ENCODE peak calls at places on chromosomes 16 and 17, in seven cellular contexts. Y, H, A, B, C, W and M are unnamed samples.
A peak's percentile ranks its signal among the peaks of the same experiment; 100 is the strongest.

GRCh38 chr17:7404737-7405412 is 978 bp upstream of the TMEM256 start:
- DNase-seq in Y (no peak), H (peak; percentile 42), A (peak; percentile 33), B (no peak), C (no peak), W (no peak), M (peak; percentile 94)

GRCh38 chr17:65018612-65019290 is 37.8 kb downstream of the GNA13 start:
- DNase-seq in Y (no peak), H (no peak), A (no peak), B (no peak), C (no peak), W (no peak), M (no peak)

GRCh38 chr17:78351449-78352006 is 8.3 kb downstream of the SOCS3 start:
- DNase-seq in Y (no peak), H (peak; percentile 77), A (peak; percentile 100), B (no peak), C (no peak), W (peak; percentile 57), M (peak; percentile 89)

GRCh38 chr17:75288784-75289121 is 480 bp downstream of the SLC25A19 start:
- DNase-seq in Y (no peak), H (no peak), A (no peak), B (peak; percentile 25), C (no peak), W (no peak), M (no peak)

GRCh38 chr17:45338996-45339535 is 22.2 kb upstream of the MAP3K14 start:
- DNase-seq in Y (no peak), H (no peak), A (no peak), B (no peak), C (no peak), W (no peak), M (no peak)

GRCh38 chr17:82108999-82109480 is 11.0 kb upstream of the FASN start:
- DNase-seq in Y (no peak), H (no peak), A (no peak), B (no peak), C (no peak), W (no peak), M (peak; percentile 75)

GRCh38 chr17:7095642-7096041 is 15.6 kb upstream of the CLEC10A start:
- DNase-seq in Y (peak; percentile 34), H (no peak), A (no peak), B (no peak), C (no peak), W (no peak), M (no peak)

GRCh38 chr16:85856585-85856984 is 42.4 kb upstream of the IRF8 start:
- DNase-seq in Y (no peak), H (no peak), A (no peak), B (no peak), C (no peak), W (peak; percentile 13), M (no peak)

GRCh38 chr17:62971853-62972252 is 5.8 kb downstream of the TANC2 start:
- DNase-seq in Y (no peak), H (no peak), A (no peak), B (no peak), C (no peak), W (no peak), M (no peak)

GRCh38 chr17:7589204-7589868 is 558 bp downstream of the SOX15 start:
- DNase-seq in Y (peak; percentile 66), H (peak; percentile 85), A (peak; percentile 88), B (peak; percentile 58), C (no peak), W (peak; percentile 69), M (peak; percentile 84)

GRCh38 chr17:76726231-76726765 is at the start of gene JMJD6:
- DNase-seq in Y (peak; percentile 96), H (peak; percentile 97), A (peak; percentile 98), B (peak; percentile 83), C (peak; percentile 75), W (peak; percentile 94), M (peak; percentile 97)

GRCh38 chr17:8740486-8740885 is 4.2 kb downstream of the CCDC42 start:
- DNase-seq in Y (peak; percentile 32), H (no peak), A (no peak), B (no peak), C (no peak), W (peak; percentile 52), M (no peak)

GRCh38 chr16:67811899-67812298 is 5.2 kb downstream of the TSNAXIP1 start:
- DNase-seq in Y (no peak), H (no peak), A (no peak), B (no peak), C (no peak), W (no peak), M (no peak)

GRCh38 chr17:18331879-18332278 is 16.8 kb downstream of the SMCR8 start:
- DNase-seq in Y (no peak), H (no peak), A (no peak), B (no peak), C (no peak), W (peak; percentile 31), M (no peak)

GRCh38 chr17:52938623-52939230 is 780.2 kb upstream of the CA10 start:
- DNase-seq in Y (no peak), H (no peak), A (no peak), B (no peak), C (no peak), W (no peak), M (no peak)

GRCh38 chr16:72126429-72126765 is 32.8 kb downstream of the DHX38 start:
- DNase-seq in Y (no peak), H (no peak), A (peak; percentile 6), B (no peak), C (no peak), W (no peak), M (no peak)

GRCh38 chr17:82920715-82921114 is 80.9 kb upstream of the ZNF750 start:
- DNase-seq in Y (no peak), H (no peak), A (no peak), B (no peak), C (no peak), W (no peak), M (no peak)

GRCh38 chr16:78405833-78406232 is 306.4 kb downstream of the WWOX start:
- DNase-seq in Y (no peak), H (no peak), A (no peak), B (no peak), C (no peak), W (no peak), M (no peak)

GRCh38 chr17:14471052-14471451 is 170.2 kb downstream of the HS3ST3B1 start:
- DNase-seq in Y (no peak), H (no peak), A (peak; percentile 0), B (no peak), C (no peak), W (no peak), M (no peak)

GRCh38 chr17:65593092-65593869 is 31.8 kb upstream of the AXIN2 start:
- DNase-seq in Y (no peak), H (no peak), A (no peak), B (no peak), C (no peak), W (no peak), M (no peak)

GRCh38 chr16:30063278-30063892 is 2.2 kb upstream of the ALDOA start:
- DNase-seq in Y (no peak), H (no peak), A (no peak), B (no peak), C (no peak), W (no peak), M (no peak)

GRCh38 chr17:15444805-15445204 is 22.6 kb downstream of the CDRT4 start:
- DNase-seq in Y (no peak), H (no peak), A (no peak), B (no peak), C (no peak), W (no peak), M (no peak)

GRCh38 chr17:1256699-1257098 is 13.5 kb upstream of the BHLHA9 start:
- DNase-seq in Y (no peak), H (no peak), A (no peak), B (no peak), C (no peak), W (no peak), M (no peak)

GRCh38 chr16:68235105-68235881 is 634 bp downstream of the ESRP2 start:
- DNase-seq in Y (no peak), H (peak; percentile 77), A (no peak), B (peak; percentile 42), C (no peak), W (no peak), M (no peak)

DNA sequence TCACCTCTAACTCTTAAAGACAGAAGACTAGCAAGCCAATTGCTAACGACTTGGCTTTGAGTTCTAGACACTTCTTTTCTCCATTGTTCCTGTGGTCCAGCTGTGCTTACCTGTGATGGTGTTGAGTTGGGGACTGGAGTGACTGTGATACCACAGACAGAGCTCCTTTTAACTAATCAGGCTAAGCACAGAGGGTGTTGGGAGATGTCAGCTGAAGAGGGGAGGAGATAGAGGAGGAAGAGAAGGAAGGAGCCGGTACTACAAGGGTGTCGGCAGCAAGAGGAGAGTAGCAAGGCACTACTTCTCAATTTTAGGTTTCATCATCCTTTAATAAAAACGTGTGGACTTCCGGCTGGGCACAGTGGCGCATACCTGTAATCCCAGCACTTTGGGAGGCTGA is 5.1 kb upstream of the MYO1D start:
- DNase-seq in Y (no peak), H (no peak), A (no peak), B (no peak), C (no peak), W (no peak), M (no peak)
- TF ChIP-seq CTCF in Y (no peak), H (no peak), A (no peak), B (no peak), C (no peak), W (no peak), M (no peak)

DNA sequence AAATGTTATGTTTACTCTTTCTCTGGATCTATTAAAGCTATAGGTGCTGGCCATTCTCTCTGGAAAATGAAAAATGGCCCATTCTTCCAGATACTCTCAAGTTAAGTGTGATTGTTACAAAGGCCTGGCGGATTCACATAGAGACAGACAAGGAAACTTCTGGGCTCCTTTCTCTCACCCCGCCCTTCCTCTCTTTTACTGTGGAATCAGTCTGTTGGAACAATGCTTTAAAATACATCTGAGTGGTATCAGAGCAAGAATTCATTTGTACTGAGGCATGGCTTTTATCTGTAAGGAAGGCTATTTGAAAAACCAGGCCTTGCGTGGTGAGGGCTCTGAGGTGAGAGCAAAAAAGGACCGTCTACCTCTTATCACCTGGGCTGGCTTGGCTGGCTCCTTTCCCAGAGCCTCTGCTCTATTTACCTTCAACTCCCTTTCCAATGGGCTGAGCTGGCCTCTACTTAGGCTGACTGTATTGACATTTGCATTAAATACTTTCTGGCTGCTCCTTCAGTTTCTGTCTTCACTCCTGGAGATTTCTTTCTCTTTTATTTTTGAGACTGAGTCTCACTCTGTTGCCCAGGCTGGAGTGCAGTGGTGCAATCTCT is 274.0 kb downstream of the PHKB start:
- DNase-seq in Y (no peak), H (peak; percentile 89), A (no peak), B (no peak), C (no peak), W (no peak), M (peak; percentile 82)
- TF ChIP-seq CTCF in Y (no peak), H (no peak), A (no peak), B (no peak), C (no peak), W (no peak), M (no peak)

DNA sequence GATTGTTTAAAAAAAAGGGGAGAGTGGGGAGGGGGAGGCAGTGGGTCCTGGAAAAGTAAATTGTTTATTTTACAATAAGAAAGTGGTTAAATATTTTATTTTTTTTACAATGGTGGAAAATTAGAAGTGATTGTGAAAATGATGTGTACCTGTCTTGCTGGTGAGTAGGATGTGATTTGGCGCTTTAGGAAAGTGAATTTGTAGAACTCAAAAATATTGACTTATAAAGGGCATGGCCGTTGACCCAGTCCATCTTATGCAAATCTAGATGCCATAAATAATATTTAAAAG is 10.2 kb upstream of the CES1 start:
- DNase-seq in Y (no peak), H (no peak), A (no peak), B (no peak), C (no peak), W (no peak), M (no peak)
- TF ChIP-seq CTCF in Y (no peak), H (no peak), A (no peak), B (no peak), C (no peak), W (no peak), M (no peak)

GRCh38 chr17:36862116-36862920 is 75.0 kb upstream of the LHX1 start:
- DNase-seq in Y (no peak), H (no peak), A (no peak), B (no peak), C (no peak), W (no peak), M (no peak)
- TF ChIP-seq CTCF in Y (no peak), H (no peak), A (no peak), B (no peak), C (no peak), W (no peak), M (no peak)